ENCODE peak calls at places on chromosomes 1 and 21, in five cellular contexts. One of them, this sample, is unnamed. For H3K4me1 and H3K9me3, the result is how much of the 10 kb centered on the place peaks cover.

GRCh38 chr1:84691139-84691783 is 1.0 kb upstream of the SSX2IP start:
- DNase-seq in cardiac muscle cell: no peak
- DNase-seq in GM23248: no peak
- DNase-seq in PC-3: peak
- DNase-seq in mesenchymal stem cell: no peak
- DNase-seq in this sample: no peak

GRCh38 chr1:114130846-114131525 is 22.7 kb downstream of the SYT6 start:
- DNase-seq in GM23248: peak
- DNase-seq in mesenchymal stem cell: no peak
- DNase-seq in PC-3: no peak
- DNase-seq in cardiac muscle cell: no peak
- DNase-seq in this sample: no peak

GRCh38 chr1:223328566-223328965 is 35.4 kb downstream of the SUSD4 start:
- DNase-seq in PC-3: no peak
- DNase-seq in GM23248: peak
- DNase-seq in mesenchymal stem cell: no peak
- DNase-seq in cardiac muscle cell: no peak
- DNase-seq in this sample: no peak

GRCh38 chr1:167683641-167684502 is 37.9 kb upstream of the MPZL1 start:
- DNase-seq in GM23248: peak
- DNase-seq in cardiac muscle cell: peak
- DNase-seq in mesenchymal stem cell: peak
- DNase-seq in PC-3: peak
- DNase-seq in this sample: peak

GRCh38 chr1:233391338-233391737 is 63.8 kb downstream of the MAP3K21 start:
- DNase-seq in PC-3: no peak
- DNase-seq in mesenchymal stem cell: no peak
- DNase-seq in cardiac muscle cell: peak
- DNase-seq in GM23248: no peak
- DNase-seq in this sample: no peak

GRCh38 chr1:202281316-202282016 is 60.3 kb downstream of the UBE2T start:
- DNase-seq in GM23248: peak
- DNase-seq in PC-3: peak
- DNase-seq in cardiac muscle cell: peak
- DNase-seq in mesenchymal stem cell: peak
- DNase-seq in this sample: peak

GRCh38 chr1:206646504-206646903 is 11.2 kb downstream of the DYRK3 start:
- DNase-seq in GM23248: no peak
- DNase-seq in cardiac muscle cell: no peak
- DNase-seq in mesenchymal stem cell: no peak
- DNase-seq in PC-3: no peak
- DNase-seq in this sample: no peak

GRCh38 chr1:106222415-106222814 is 834.1 kb upstream of the PRMT6 start:
- DNase-seq in cardiac muscle cell: peak
- DNase-seq in GM23248: peak
- DNase-seq in PC-3: peak
- DNase-seq in mesenchymal stem cell: peak
- DNase-seq in this sample: no peak

GRCh38 chr21:38147391-38147790 is 109.4 kb upstream of the KCNJ15 start:
- DNase-seq in PC-3: no peak
- DNase-seq in mesenchymal stem cell: no peak
- DNase-seq in GM23248: no peak
- DNase-seq in cardiac muscle cell: no peak
- DNase-seq in this sample: no peak

GRCh38 chr1:23745515-23745914 is 2.2 kb downstream of the ELOA start:
- DNase-seq in PC-3: peak
- DNase-seq in GM23248: peak
- DNase-seq in mesenchymal stem cell: peak
- DNase-seq in cardiac muscle cell: peak
- DNase-seq in this sample: peak

GRCh38 chr1:161367684-161368398 is at the start of gene CFAP126:
- DNase-seq in cardiac muscle cell: peak
- DNase-seq in GM23248: peak
- DNase-seq in PC-3: peak
- DNase-seq in mesenchymal stem cell: peak
- DNase-seq in this sample: peak

GRCh38 chr1:159879136-159879535 is 16.7 kb upstream of the VSIG8 start:
- DNase-seq in mesenchymal stem cell: no peak
- DNase-seq in cardiac muscle cell: no peak
- DNase-seq in GM23248: peak
- DNase-seq in PC-3: no peak
- DNase-seq in this sample: no peak

DNA sequence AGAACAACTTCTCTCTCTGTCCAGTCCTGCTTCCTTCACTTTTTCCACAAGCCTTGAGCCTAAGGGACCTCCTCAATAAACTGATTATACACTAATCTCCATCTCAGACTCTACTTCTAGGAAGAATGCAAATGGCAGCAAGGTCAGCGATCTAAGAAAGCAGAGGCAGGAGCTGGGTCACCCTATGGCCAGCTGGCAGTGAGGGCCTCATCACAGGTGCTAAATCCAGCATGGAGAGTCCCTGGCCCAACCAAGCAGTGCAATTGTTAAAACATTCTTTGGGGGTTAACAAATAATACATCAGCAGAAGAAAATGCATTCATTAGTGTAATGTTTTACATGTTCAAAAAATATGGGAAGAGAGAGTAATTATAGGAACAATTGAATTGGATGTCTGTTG is 416.0 kb downstream of the SIPA1L2 start:
- DNase-seq in mesenchymal stem cell: no peak
- DNase-seq in PC-3: no peak
- DNase-seq in GM23248: no peak
- DNase-seq in cardiac muscle cell: no peak
- DNase-seq in this sample: no peak
- H3K4me3 ChIP-seq in mesenchymal stem cell: no peak
- H3K4me3 ChIP-seq in PC-3: no peak
- H3K4me3 ChIP-seq in GM23248: no peak
- H3K4me3 ChIP-seq in cardiac muscle cell: no peak
- H3K4me3 ChIP-seq in this sample: no peak

DNA sequence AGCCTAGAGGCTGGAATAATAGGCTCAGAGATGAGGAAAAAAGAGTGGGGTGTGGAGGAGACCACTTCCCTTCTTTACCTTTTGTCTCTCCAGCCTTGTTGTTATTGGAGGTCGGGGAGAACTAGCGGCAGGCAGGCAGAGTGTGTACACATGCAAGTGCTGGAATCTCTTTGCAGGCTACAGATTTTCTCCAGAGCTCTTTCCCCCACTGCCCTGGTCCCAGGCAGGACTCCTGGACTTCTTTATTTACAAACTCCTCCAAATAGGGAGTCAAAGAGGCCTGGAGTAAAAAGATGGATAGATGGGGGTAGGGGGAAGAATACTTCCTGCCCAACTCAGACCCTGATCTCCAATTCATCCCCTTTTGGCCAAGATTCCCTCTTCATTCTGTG is 697 bp downstream of the CA14 start:
- DNase-seq in GM23248: no peak
- DNase-seq in cardiac muscle cell: no peak
- DNase-seq in mesenchymal stem cell: peak
- DNase-seq in PC-3: no peak
- DNase-seq in this sample: no peak
- H3K4me1 ChIP-seq in GM23248: under half
- H3K4me1 ChIP-seq in cardiac muscle cell: under half
- H3K4me1 ChIP-seq in mesenchymal stem cell: under half
- H3K4me1 ChIP-seq in PC-3: half or more
- H3K4me1 ChIP-seq in this sample: under half

GRCh38 chr21:28439852-28440251 is 552.8 kb downstream of the LTN1 start:
- DNase-seq in cardiac muscle cell: no peak
- DNase-seq in PC-3: no peak
- DNase-seq in mesenchymal stem cell: no peak
- DNase-seq in GM23248: peak
- DNase-seq in this sample: peak
- H3K9me3 ChIP-seq in cardiac muscle cell: under half
- H3K9me3 ChIP-seq in PC-3: under half
- H3K9me3 ChIP-seq in mesenchymal stem cell: under half
- H3K9me3 ChIP-seq in GM23248: under half
- H3K9me3 ChIP-seq in this sample: under half

GRCh38 chr1:101022294-101022693 is 3.3 kb downstream of the DPH5 start:
- DNase-seq in PC-3: peak
- DNase-seq in cardiac muscle cell: peak
- DNase-seq in mesenchymal stem cell: peak
- DNase-seq in GM23248: peak
- DNase-seq in this sample: peak

GRCh38 chr1:101013776-101014175 is 11.8 kb downstream of the DPH5 start:
- DNase-seq in GM23248: no peak
- DNase-seq in mesenchymal stem cell: no peak
- DNase-seq in cardiac muscle cell: no peak
- DNase-seq in PC-3: no peak
- DNase-seq in this sample: no peak

GRCh38 chr1:101017448-101017847 is 8.1 kb downstream of the DPH5 start:
- DNase-seq in cardiac muscle cell: no peak
- DNase-seq in GM23248: no peak
- DNase-seq in mesenchymal stem cell: no peak
- DNase-seq in PC-3: no peak
- DNase-seq in this sample: no peak
- H3K4me3 ChIP-seq in cardiac muscle cell: no peak
- H3K4me3 ChIP-seq in GM23248: no peak
- H3K4me3 ChIP-seq in mesenchymal stem cell: no peak
- H3K4me3 ChIP-seq in PC-3: no peak
- H3K4me3 ChIP-seq in this sample: no peak

This sample was measured in adipocyte.